ENCODE peak calls at places on chromosomes 1 and 21, in six cellular contexts. K is GDM1; F is T follicular helper cell; A is MV-4-11; X is nucleus accumbens; Z is activated CD8-positive, alpha-beta memory T cell treated with anti-CD3 and anti-CD28 coated beads for 48 hours. P is an unnamed sample.

GRCh38 chr1:26410706-26411623 is at the start of gene LIN28A:
- DNase-seq in A (no peak), F (no peak), Z (no peak), K (no peak), X (no peak), P (peak)

GRCh38 chr1:35544976-35545375 is 12.2 kb downstream of the KIAA0319L start:
- DNase-seq in A (peak), Z (no peak), X (peak), F (peak), K (no peak), P (no peak)

GRCh38 chr1:233945573-233945972 is 41.1 kb downstream of the SLC35F3 start:
- DNase-seq in F (no peak), Z (no peak), A (no peak), K (no peak), X (no peak), P (no peak)

GRCh38 chr1:145711213-145711651 is 4.1 kb upstream of the PDZK1 start:
- DNase-seq in X (no peak), K (no peak), Z (no peak), A (no peak), F (no peak), P (no peak)

GRCh38 chr21:37032877-37033471 is 26.5 kb downstream of the RIPPLY3 start:
- DNase-seq in K (no peak), Z (no peak), F (no peak), X (no peak), A (peak), P (no peak)

GRCh38 chr1:9798236-9799130 is 25.3 kb downstream of the CLSTN1 start:
- DNase-seq in A (peak), X (no peak), F (no peak), K (no peak), Z (no peak), P (no peak)

GRCh38 chr21:43306391-43306790 is 120.5 kb downstream of the SIK1 start:
- DNase-seq in A (no peak), X (no peak), K (no peak), F (no peak), Z (no peak), P (no peak)

GRCh38 chr1:63255153-63255552 is 67.2 kb upstream of the FOXD3 start:
- DNase-seq in X (no peak), Z (no peak), F (no peak), K (no peak), A (peak), P (no peak)

GRCh38 chr1:7070389-7071029 is 285.3 kb downstream of the CAMTA1 start:
- DNase-seq in A (peak), Z (peak), X (peak), K (peak), F (peak), P (peak)

GRCh38 chr1:247111259-247111635 is 7.1 kb upstream of the ZNF669 start:
- DNase-seq in K (no peak), Z (no peak), F (no peak), X (no peak), A (no peak), P (peak)

GRCh38 chr21:33392586-33392985 is 10.6 kb upstream of the IFNGR2 start:
- DNase-seq in Z (no peak), X (no peak), F (no peak), K (no peak), A (no peak), P (no peak)

GRCh38 chr1:78102082-78102481 is 56.3 kb downstream of the GIPC2 start:
- DNase-seq in K (no peak), Z (no peak), A (no peak), X (no peak), F (no peak), P (no peak)

GRCh38 chr1:83583351-83584014 is 415.4 kb downstream of the TTLL7 start:
- DNase-seq in X (no peak), A (no peak), K (no peak), Z (no peak), F (peak), P (no peak)

GRCh38 chr1:152886090-152886489 is 8.0 kb downstream of the SMCP start:
- DNase-seq in Z (no peak), X (no peak), A (no peak), F (no peak), K (no peak), P (no peak)

GRCh38 chr1:222464841-222465210 is 83.1 kb downstream of the HHIPL2 start:
- DNase-seq in A (peak), K (peak), F (peak), X (peak), Z (peak), P (peak)

GRCh38 chr1:181557313-181557712 is 74.0 kb downstream of the CACNA1E start:
- DNase-seq in F (no peak), K (no peak), Z (no peak), A (no peak), X (no peak), P (no peak)

GRCh38 chr1:64754166-64754565 is 9.3 kb downstream of the RAVER2 start:
- DNase-seq in X (no peak), A (no peak), K (no peak), Z (no peak), F (no peak), P (no peak)

GRCh38 chr1:150528196-150528595 is 12.6 kb downstream of the FALEC start:
- DNase-seq in K (no peak), X (no peak), Z (no peak), F (no peak), A (no peak), P (no peak)

P was measured in H1.